ENCODE peak calls at places on chromosome 21, in eight cellular contexts. H, O, I, A, N, X, L and K are unnamed samples. For H3K27me3, the result is how much of the 10 kb centered on the place peaks cover.

GRCh38 chr21:28447453-28447852 is 545.2 kb downstream of the LTN1 start:
- DNase-seq in X (peak), L (no peak), H (no peak), N (no peak), I (no peak), A (no peak), O (no peak), K (no peak)

GRCh38 chr21:17667256-17667655 is 54.6 kb upstream of the BTG3 start:
- DNase-seq in H (no peak), X (no peak), A (no peak), N (no peak), L (no peak), I (no peak), O (no peak), K (no peak)

GRCh38 chr21:38664821-38665220 is 140.9 kb upstream of the ETS2 start:
- DNase-seq in N (no peak), A (no peak), I (no peak), L (no peak), H (no peak), O (no peak), X (peak), K (no peak)

GRCh38 chr21:28579986-28580550 is 412.6 kb downstream of the LTN1 start:
- DNase-seq in A (no peak), N (no peak), L (no peak), O (no peak), X (no peak), I (no peak), H (no peak), K (no peak)

GRCh38 chr21:25735895-25736597 is 1.3 kb downstream of the GABPA start:
- DNase-seq in I (no peak), A (no peak), N (no peak), L (peak), H (no peak), X (peak), O (no peak), K (no peak)

GRCh38 chr21:28959367-28960099 is 33.1 kb downstream of the LTN1 start:
- DNase-seq in N (no peak), H (no peak), L (no peak), A (no peak), X (peak), O (no peak), I (no peak), K (no peak)

GRCh38 chr21:25360593-25360992 is 246.7 kb downstream of the MRPL39 start:
- DNase-seq in I (no peak), H (no peak), X (peak), O (no peak), N (no peak), A (no peak), L (no peak), K (no peak)

GRCh38 chr21:25568230-25568629 is 39.1 kb downstream of the MRPL39 start:
- DNase-seq in I (peak), X (no peak), A (peak), O (no peak), H (peak), L (no peak), N (no peak), K (peak)

GRCh38 chr21:26377111-26377694 is 195.9 kb downstream of the CYYR1 start:
- DNase-seq in N (no peak), H (no peak), A (no peak), O (no peak), L (no peak), I (no peak), X (peak), K (no peak)

GRCh38 chr21:23522750-23523149 is 2084.5 kb downstream of the MRPL39 start:
- DNase-seq in L (no peak), H (no peak), A (no peak), N (no peak), X (no peak), O (no peak), I (no peak), K (no peak)

GRCh38 chr21:27700974-27701614 is 734.2 kb upstream of the ADAMTS5 start:
- DNase-seq in H (peak), I (peak), N (peak), L (peak), A (peak), O (no peak), X (peak), K (peak)

GRCh38 chr21:31752352-31752751 is 20.4 kb upstream of the SCAF4 start:
- DNase-seq in A (no peak), L (no peak), X (peak), H (no peak), O (no peak), N (no peak), I (no peak), K (no peak)

GRCh38 chr21:34219334-34220020 is 144.3 kb upstream of the KCNE2 start:
- DNase-seq in H (no peak), L (no peak), O (no peak), N (no peak), A (no peak), X (no peak), I (no peak), K (no peak)

GRCh38 chr21:31909772-31910470 is 37.1 kb downstream of the HUNK start:
- DNase-seq in L (no peak), X (no peak), O (no peak), A (no peak), H (no peak), I (no peak), N (no peak), K (no peak)

GRCh38 chr21:31110430-31110829 is 72.2 kb upstream of the KRTAP19-8 start:
- DNase-seq in L (no peak), X (no peak), O (no peak), N (no peak), A (no peak), H (no peak), I (no peak), K (no peak)

GRCh38 chr21:16279658-16280581 is 550.1 kb downstream of the USP25 start:
- DNase-seq in X (peak), L (no peak), I (no peak), O (no peak), A (no peak), H (peak), N (no peak), K (peak)

GRCh38 chr21:25994758-25995163 is 175.8 kb downstream of the APP start:
- DNase-seq in X (no peak), N (no peak), I (no peak), O (no peak), H (no peak), L (no peak), A (no peak), K (no peak)

GRCh38 chr21:15309721-15310120 is 244.9 kb upstream of the NRIP1 start:
- DNase-seq in I (no peak), O (no peak), N (no peak), L (no peak), X (peak), A (no peak), H (peak), K (peak)

GRCh38 chr21:29342394-29342957 is 43.8 kb downstream of the BACH1 start:
- DNase-seq in N (peak), I (no peak), X (peak), O (peak), H (no peak), L (no peak), A (peak), K (peak)

GRCh38 chr21:29196021-29196663 is 65.7 kb downstream of the MAP3K7CL start:
- DNase-seq in A (peak), L (peak), N (peak), O (peak), X (peak), I (peak), H (peak), K (no peak)

GRCh38 chr21:35106246-35106835 is 57.2 kb upstream of the RUNX1 start:
- DNase-seq in X (no peak), A (no peak), N (no peak), O (no peak), I (no peak), L (no peak), H (no peak), K (peak)

GRCh38 chr21:21165063-21165645 is 166.9 kb downstream of the NCAM2 start:
- DNase-seq in O (no peak), N (no peak), X (peak), L (no peak), A (no peak), H (no peak), I (no peak), K (peak)

GRCh38 chr21:37378700-37379139 is 12.1 kb downstream of the DYRK1A start:
- DNase-seq in L (no peak), N (no peak), X (no peak), I (no peak), O (no peak), H (no peak), A (no peak), K (no peak)

GRCh38 chr21:29130234-29130993 is at the start of gene MAP3K7CL:
- DNase-seq in A (peak), N (peak), X (peak), I (no peak), O (no peak), L (no peak), H (peak), K (peak)

GRCh38 chr21:15741510-15741909 is 11.7 kb downstream of the USP25 start:
- DNase-seq in N (no peak), I (no peak), O (no peak), X (peak), L (no peak), A (no peak), H (no peak), K (no peak)

GRCh38 chr21:40179167-40179566 is 311.9 kb downstream of the PCP4 start:
- DNase-seq in O (no peak), I (no peak), N (no peak), A (no peak), L (no peak), H (no peak), X (no peak), K (no peak)

GRCh38 chr21:37474342-37474741 is 107.8 kb downstream of the DYRK1A start:
- DNase-seq in A (no peak), X (no peak), L (no peak), N (no peak), I (no peak), H (no peak), O (no peak), K (no peak)

GRCh38 chr21:29349702-29350101 is 51.0 kb downstream of the BACH1 start:
- DNase-seq in O (no peak), A (no peak), H (no peak), N (no peak), X (no peak), L (no peak), I (no peak), K (no peak)

GRCh38 chr21:37219766-37220432 is 47.2 kb downstream of the VPS26C start:
- DNase-seq in I (peak), O (no peak), H (no peak), A (no peak), N (no peak), X (no peak), L (peak), K (no peak)

GRCh38 chr21:34202553-34203332 is 129.4 kb downstream of the MRPS6 start:
- DNase-seq in I (no peak), H (no peak), L (no peak), O (no peak), N (no peak), X (no peak), A (peak), K (no peak)

GRCh38 chr21:31557421-31557955 is 102.0 kb upstream of the SOD1 start:
- DNase-seq in X (no peak), N (no peak), H (no peak), O (peak), L (peak), I (no peak), A (no peak), K (no peak)

GRCh38 chr21:16569679-16570078 is 839.9 kb downstream of the USP25 start:
- DNase-seq in I (no peak), O (no peak), L (no peak), X (peak), N (no peak), H (no peak), A (no peak), K (no peak)

GRCh38 chr21:34995979-34996303 is 53.2 kb downstream of the RUNX1 start:
- DNase-seq in A (no peak), X (no peak), O (no peak), L (no peak), N (no peak), H (no peak), I (no peak), K (no peak)

GRCh38 chr21:25396135-25396711 is 211.1 kb downstream of the MRPL39 start:
- DNase-seq in L (no peak), A (no peak), X (no peak), O (peak), N (no peak), H (no peak), I (peak), K (no peak)

GRCh38 chr21:15520811-15521643 is 208.8 kb upstream of the USP25 start:
- DNase-seq in X (peak), N (no peak), H (no peak), A (no peak), L (peak), O (no peak), I (no peak), K (no peak)

GRCh38 chr21:43921979-43922945 is 57.2 kb downstream of the AGPAT3 start:
- DNase-seq in L (peak), O (peak), N (no peak), I (peak), X (no peak), A (no peak), H (no peak), K (peak)

GRCh38 chr21:19490481-19490880 is 1086.9 kb upstream of the TMPRSS15 start:
- DNase-seq in X (no peak), A (no peak), I (no peak), N (no peak), O (no peak), L (no peak), H (no peak), K (no peak)

GRCh38 chr21:26057488-26058170 is 112.9 kb downstream of the APP start:
- DNase-seq in H (no peak), O (no peak), A (no peak), L (no peak), I (no peak), N (no peak), X (no peak), K (no peak)

GRCh38 chr21:36132691-36133090 is 2.2 kb upstream of the CBR3 start:
- DNase-seq in A (peak), L (no peak), X (no peak), H (no peak), O (no peak), N (no peak), I (no peak), K (no peak)
- H3K27me3 ChIP-seq in A (under half), L (under half), X (under half), H (under half), O (under half), N (under half), I (under half), K (under half)

GRCh38 chr21:42757826-42758655 is 104.6 kb downstream of the PDE9A start:
- DNase-seq in I (no peak), L (no peak), O (no peak), H (no peak), A (no peak), N (no peak), X (no peak), K (peak)

GRCh38 chr21:42758721-42759593 is 105.5 kb downstream of the PDE9A start:
- DNase-seq in N (no peak), H (no peak), L (no peak), X (no peak), A (no peak), O (no peak), I (no peak), K (no peak)

GRCh38 chr21:42760977-42761751 is 107.7 kb downstream of the PDE9A start:
- DNase-seq in I (no peak), O (no peak), L (no peak), H (no peak), N (no peak), X (peak), A (no peak), K (peak)

GRCh38 chr21:42760361-42760970 is 107.0 kb downstream of the PDE9A start:
- DNase-seq in A (no peak), I (no peak), X (no peak), N (no peak), H (no peak), O (no peak), L (no peak), K (peak)

GRCh38 chr21:42759594-42759927 is 106.1 kb downstream of the PDE9A start:
- DNase-seq in H (no peak), X (no peak), A (no peak), O (no peak), L (no peak), N (no peak), I (no peak), K (no peak)
- H3K27me3 ChIP-seq in H (under half), X (under half), A (under half), O (under half), L (under half), N (under half), I (under half), K (under half)

GRCh38 chr21:41508415-41509205 is 652 bp upstream of the TMPRSS2 start:
- DNase-seq in I (no peak), L (no peak), N (no peak), X (no peak), H (no peak), A (no peak), O (no peak), K (no peak)

GRCh38 chr21:41509206-41509496 is 1.2 kb upstream of the TMPRSS2 start:
- DNase-seq in H (no peak), N (no peak), A (no peak), O (no peak), I (no peak), X (no peak), L (no peak), K (no peak)

GRCh38 chr21:41511858-41512257 is 3.9 kb upstream of the TMPRSS2 start:
- DNase-seq in H (no peak), A (no peak), O (no peak), X (no peak), L (no peak), N (no peak), I (no peak), K (no peak)

GRCh38 chr21:41509733-41510132 is 1.8 kb upstream of the TMPRSS2 start:
- DNase-seq in L (no peak), I (no peak), A (no peak), N (no peak), H (no peak), X (no peak), O (no peak), K (no peak)

DNA sequence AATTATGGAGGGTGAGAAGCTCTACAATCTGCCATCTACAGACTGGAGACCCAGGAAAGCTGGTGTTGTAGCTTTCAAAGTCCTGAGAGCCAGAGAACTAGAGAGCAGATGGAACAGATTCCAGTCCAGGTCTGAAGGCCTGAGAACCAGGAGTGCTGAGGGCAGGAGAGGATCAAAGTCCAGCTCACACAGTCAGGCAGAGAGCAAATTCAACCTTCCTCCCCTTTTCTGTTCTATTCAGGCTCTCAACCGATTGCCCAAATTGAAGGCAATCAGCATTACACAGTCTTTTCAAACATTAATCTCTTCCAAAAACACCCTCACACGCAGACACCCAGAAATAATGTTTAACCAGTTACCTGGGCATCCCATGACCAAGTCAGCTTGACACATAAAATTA is 2.5 kb upstream of the TMPRSS2 start:
- DNase-seq in A (no peak), I (no peak), N (no peak), X (no peak), O (no peak), H (no peak), L (no peak), K (no peak)
- H3K27me3 ChIP-seq in A (under half), I (under half), N (under half), X (half or more), O (under half), H (under half), L (under half), K (under half)

DNA sequence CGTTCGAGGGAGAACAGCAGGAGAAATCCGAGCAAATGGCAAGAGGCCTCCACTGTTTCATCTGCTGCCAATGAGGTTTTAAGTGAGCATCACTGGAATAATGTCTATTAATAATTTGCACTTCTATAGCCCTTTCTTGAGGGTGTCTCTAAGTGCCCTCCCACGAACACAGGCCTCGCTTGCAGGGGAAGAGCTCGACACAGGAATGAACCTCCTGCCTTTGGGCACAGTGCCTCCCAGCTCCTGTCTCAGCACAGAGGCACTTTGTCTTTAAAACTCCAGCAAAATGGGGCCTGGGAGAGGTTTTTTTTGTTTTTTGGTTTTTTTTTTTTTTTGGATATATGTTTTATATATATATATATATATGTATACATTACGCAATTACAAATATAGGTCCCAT is 56.6 kb downstream of the OLIG1 start:
- DNase-seq in N (no peak), I (no peak), A (no peak), L (no peak), O (no peak), H (no peak), X (no peak), K (no peak)
- H3K27me3 ChIP-seq in N (under half), I (under half), A (half or more), L (under half), O (under half), H (under half), X (under half), K (under half)

DNA sequence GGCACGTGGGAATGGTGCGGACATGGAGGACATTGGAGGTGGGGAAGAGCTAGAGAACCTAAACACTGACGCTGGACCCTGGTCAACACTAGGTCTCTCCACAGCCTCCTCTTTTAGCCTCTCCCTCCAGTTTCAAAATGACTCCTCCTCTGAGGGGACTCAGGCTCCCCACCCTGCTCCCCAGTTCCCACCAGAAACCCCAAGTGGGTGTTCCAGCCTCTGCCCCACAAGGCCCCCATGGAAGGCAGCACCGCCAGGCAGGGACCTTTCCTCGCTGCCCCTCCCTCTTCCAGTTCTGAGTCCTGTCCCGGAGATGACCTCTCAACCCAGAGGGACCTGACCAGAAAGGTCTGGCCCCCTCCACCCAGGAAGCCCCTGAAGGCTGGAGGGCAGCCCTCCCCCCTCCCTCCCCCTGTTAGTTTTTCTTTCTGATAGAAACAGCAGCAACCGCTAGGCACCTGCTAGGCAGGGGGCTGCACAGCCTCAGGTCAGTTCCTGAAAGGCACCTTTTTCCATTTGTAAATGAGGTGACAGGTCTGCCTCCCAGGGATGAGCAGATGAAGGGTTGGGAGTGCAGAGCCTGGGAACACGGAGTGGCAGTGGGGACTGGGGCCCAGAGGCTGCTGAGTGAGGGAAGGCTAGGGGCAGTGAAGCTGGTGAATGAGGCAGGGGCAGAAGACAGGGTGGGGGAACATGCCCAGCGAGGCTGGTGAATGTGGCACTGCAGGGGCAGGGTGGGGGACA is 9.3 kb upstream of the ITGB2 start:
- DNase-seq in A (no peak), H (no peak), O (peak), I (no peak), N (no peak), X (no peak), L (no peak), K (peak)
- H3K27me3 ChIP-seq in A (half or more), H (under half), O (under half), I (under half), N (under half), X (under half), L (under half), K (under half)

GRCh38 chr21:45407629-45408247 is 2.8 kb downstream of the COL18A1 start:
- DNase-seq in O (no peak), X (no peak), I (no peak), N (no peak), H (peak), L (no peak), A (no peak), K (peak)
- H3K27me3 ChIP-seq in O (under half), X (under half), I (under half), N (under half), H (under half), L (under half), A (half or more), K (under half)

GRCh38 chr21:33042812-33043211 is 17.1 kb downstream of the OLIG2 start:
- DNase-seq in X (peak), I (no peak), A (no peak), L (no peak), N (no peak), H (no peak), O (no peak), K (no peak)
- H3K27me3 ChIP-seq in X (under half), I (under half), A (under half), L (under half), N (under half), H (under half), O (under half), K (half or more)